ENCODE peak calls at places on chromosomes 12 and 14, in six cellular contexts. I is GM20000, S is tibial nerve, P is body of pancreas, X is astrocyte of the spinal cord, R is choroid plexus epithelial cell. A is an unnamed sample.

GRCh38 chr12:118501489-118501888 is 125.1 kb downstream of the SUDS3 start:
- DNase-seq in I (no peak), S (no peak), P (no peak), X (no peak), R (no peak), A (no peak)

GRCh38 chr12:272942-273906 is 10.6 kb upstream of the SLC6A13 start:
- DNase-seq in I (no peak), S (no peak), P (no peak), X (peak), R (peak), A (no peak)

GRCh38 chr14:41642402-41643195 is 35.9 kb downstream of the LRFN5 start:
- DNase-seq in I (no peak), S (no peak), P (no peak), X (no peak), R (no peak), A (no peak)

GRCh38 chr14:21987937-21988336 is 314.3 kb upstream of the OR4E1 start:
- DNase-seq in I (no peak), S (no peak), P (no peak), X (peak), R (peak), A (no peak)

GRCh38 chr14:63361790-63362189 is 43.1 kb upstream of the GPHB5 start:
- DNase-seq in I (peak), S (no peak), P (no peak), X (no peak), R (no peak), A (no peak)

GRCh38 chr14:58060077-58060476 is 91.9 kb downstream of the ARMH4 start:
- DNase-seq in I (no peak), S (no peak), P (no peak), X (no peak), R (no peak), A (no peak)

GRCh38 chr12:25692115-25693035 is 139.3 kb upstream of the LMNTD1 start:
- DNase-seq in I (no peak), S (peak), P (peak), X (peak), R (peak), A (no peak)

GRCh38 chr14:66606826-66607225 is 98.9 kb downstream of the GPHN start:
- DNase-seq in I (no peak), S (no peak), P (no peak), X (no peak), R (no peak), A (no peak)

GRCh38 chr12:114933428-114934160 is 249.6 kb upstream of the TBX3 start:
- DNase-seq in I (no peak), S (no peak), P (no peak), X (peak), R (peak), A (peak)

GRCh38 chr14:69170848-69171247 is 17.9 kb upstream of the DCAF5 start:
- DNase-seq in I (no peak), S (no peak), P (no peak), X (no peak), R (no peak), A (no peak)

GRCh38 chr12:11553871-11554533 is 95.5 kb upstream of the ETV6 start:
- DNase-seq in I (peak), S (peak), P (peak), X (peak), R (peak), A (peak)

GRCh38 chr12:99049774-99050173 is 404.7 kb downstream of the APAF1 start:
- DNase-seq in I (no peak), S (no peak), P (no peak), X (no peak), R (no peak), A (no peak)

GRCh38 chr12:39393890-39394289 is 49.0 kb downstream of the KIF21A start:
- DNase-seq in I (no peak), S (no peak), P (no peak), X (no peak), R (no peak), A (no peak)

GRCh38 chr14:96592591-96593388 is 90.6 kb downstream of the PAPOLA start:
- DNase-seq in I (peak), S (no peak), P (peak), X (peak), R (peak), A (no peak)

GRCh38 chr14:42193426-42193766 is 586.7 kb downstream of the LRFN5 start:
- DNase-seq in I (no peak), S (no peak), P (no peak), X (no peak), R (no peak), A (no peak)

A was measured in Panc1.